ENCODE peak calls at places on chromosomes 5 and 9, in four cellular contexts. One of them, this sample, is unnamed.

GRCh38 chr5:134458676-134459403 is 47.2 kb upstream of the CDKN2AIPNL start:
- DNase-seq in adipocyte: no peak
- DNase-seq in nephron progenitor cell: no peak
- DNase-seq in T-cell: no peak
- DNase-seq in this sample: no peak

GRCh38 chr9:35335164-35335563 is 154.7 kb upstream of the RUSC2 start:
- DNase-seq in adipocyte: peak
- DNase-seq in nephron progenitor cell: no peak
- DNase-seq in T-cell: no peak
- DNase-seq in this sample: peak

GRCh38 chr5:120052916-120053828 is 410.9 kb upstream of the PRR16 start:
- DNase-seq in adipocyte: no peak
- DNase-seq in nephron progenitor cell: no peak
- DNase-seq in T-cell: no peak
- DNase-seq in this sample: no peak

GRCh38 chr5:30768061-30768460 is 425.4 kb upstream of the CDH6 start:
- DNase-seq in adipocyte: peak
- DNase-seq in nephron progenitor cell: no peak
- DNase-seq in T-cell: no peak
- DNase-seq in this sample: peak

GRCh38 chr5:82347213-82347947 is 69.2 kb upstream of the RPS23 start:
- DNase-seq in adipocyte: peak
- DNase-seq in nephron progenitor cell: peak
- DNase-seq in T-cell: no peak
- DNase-seq in this sample: peak

GRCh38 chr5:149486726-149487635 is 64.3 kb downstream of the CSNK1A1 start:
- DNase-seq in adipocyte: peak
- DNase-seq in nephron progenitor cell: no peak
- DNase-seq in T-cell: no peak
- DNase-seq in this sample: peak

GRCh38 chr5:14108170-14108996 is 34.8 kb upstream of the TRIO start:
- DNase-seq in adipocyte: peak
- DNase-seq in nephron progenitor cell: peak
- DNase-seq in T-cell: peak
- DNase-seq in this sample: peak

GRCh38 chr9:124180557-124180956 is 77.2 kb upstream of the NEK6 start:
- DNase-seq in adipocyte: peak
- DNase-seq in nephron progenitor cell: no peak
- DNase-seq in T-cell: no peak
- DNase-seq in this sample: peak

GRCh38 chr9:94907246-94907936 is 180.9 kb downstream of the AOPEP start:
- DNase-seq in adipocyte: no peak
- DNase-seq in nephron progenitor cell: no peak
- DNase-seq in T-cell: no peak
- DNase-seq in this sample: no peak

GRCh38 chr5:172692981-172693380 is 51.9 kb downstream of the NEURL1B start:
- DNase-seq in adipocyte: peak
- DNase-seq in nephron progenitor cell: no peak
- DNase-seq in T-cell: no peak
- DNase-seq in this sample: peak

GRCh38 chr5:75053286-75054109 is 1.1 kb upstream of the GCNT4 start:
- DNase-seq in adipocyte: peak
- DNase-seq in nephron progenitor cell: peak
- DNase-seq in T-cell: peak
- DNase-seq in this sample: peak

GRCh38 chr5:37900692-37901091 is 60.9 kb upstream of the GDNF start:
- DNase-seq in adipocyte: peak
- DNase-seq in nephron progenitor cell: no peak
- DNase-seq in T-cell: no peak
- DNase-seq in this sample: peak

GRCh38 chr5:45695680-45696093 is 493 bp downstream of the HCN1 start:
- DNase-seq in adipocyte: no peak
- DNase-seq in nephron progenitor cell: no peak
- DNase-seq in T-cell: no peak
- DNase-seq in this sample: no peak

GRCh38 chr5:140358738-140359310 is 1.2 kb upstream of the SLC4A9 start:
- DNase-seq in adipocyte: peak
- DNase-seq in nephron progenitor cell: peak
- DNase-seq in T-cell: no peak
- DNase-seq in this sample: peak

GRCh38 chr5:505946-506555 is 18.2 kb downstream of the SLC9A3 start:
- DNase-seq in adipocyte: no peak
- DNase-seq in nephron progenitor cell: no peak
- DNase-seq in T-cell: no peak
- DNase-seq in this sample: no peak

GRCh38 chr5:95664204-95664786 is 17.7 kb downstream of the RFESD start:
- DNase-seq in adipocyte: peak
- DNase-seq in nephron progenitor cell: peak
- DNase-seq in T-cell: peak
- DNase-seq in this sample: peak

GRCh38 chr9:14238518-14238917 is 75.4 kb downstream of the NFIB start:
- DNase-seq in adipocyte: peak
- DNase-seq in nephron progenitor cell: no peak
- DNase-seq in T-cell: no peak
- DNase-seq in this sample: no peak

GRCh38 chr5:1637639-1638481 is 114.1 kb upstream of the LPCAT1 start:
- DNase-seq in adipocyte: no peak
- DNase-seq in nephron progenitor cell: no peak
- DNase-seq in T-cell: no peak
- DNase-seq in this sample: no peak

GRCh38 chr9:93452710-93453046 is 703 bp downstream of the FAM120AOS start:
- DNase-seq in adipocyte: peak
- DNase-seq in nephron progenitor cell: peak
- DNase-seq in T-cell: no peak
- DNase-seq in this sample: no peak

GRCh38 chr9:105973811-105974407 is 279.6 kb downstream of the TMEM38B start:
- DNase-seq in adipocyte: peak
- DNase-seq in nephron progenitor cell: no peak
- DNase-seq in T-cell: no peak
- DNase-seq in this sample: peak

GRCh38 chr9:6827370-6827949 is 69.7 kb downstream of the KDM4C start:
- DNase-seq in adipocyte: peak
- DNase-seq in nephron progenitor cell: peak
- DNase-seq in T-cell: peak
- DNase-seq in this sample: peak

GRCh38 chr5:93006915-93007314 is 574.1 kb downstream of the NR2F1-AS1 start:
- DNase-seq in adipocyte: no peak
- DNase-seq in nephron progenitor cell: no peak
- DNase-seq in T-cell: no peak
- DNase-seq in this sample: no peak

GRCh38 chr5:65329266-65329665 is 152.5 kb downstream of the ADAMTS6 start:
- DNase-seq in adipocyte: peak
- DNase-seq in nephron progenitor cell: no peak
- DNase-seq in T-cell: no peak
- DNase-seq in this sample: peak

GRCh38 chr5:130773813-130774212 is 391.2 kb downstream of the HINT1 start:
- DNase-seq in adipocyte: no peak
- DNase-seq in nephron progenitor cell: no peak
- DNase-seq in T-cell: no peak
- DNase-seq in this sample: no peak

GRCh38 chr5:157710887-157711286 is 20.3 kb upstream of the THG1L start:
- DNase-seq in adipocyte: peak
- DNase-seq in nephron progenitor cell: no peak
- DNase-seq in T-cell: no peak
- DNase-seq in this sample: peak

GRCh38 chr5:91283899-91284298 is 99.2 kb downstream of the ARRDC3 start:
- DNase-seq in adipocyte: peak
- DNase-seq in nephron progenitor cell: no peak
- DNase-seq in T-cell: no peak
- DNase-seq in this sample: peak

GRCh38 chr9:137825324-137825991 is 52.1 kb upstream of the CACNA1B start:
- DNase-seq in adipocyte: no peak
- DNase-seq in nephron progenitor cell: no peak
- DNase-seq in T-cell: no peak
- DNase-seq in this sample: no peak

GRCh38 chr9:34171753-34172535 is 6.9 kb upstream of the UBAP1 start:
- DNase-seq in adipocyte: no peak
- DNase-seq in nephron progenitor cell: no peak
- DNase-seq in T-cell: peak
- DNase-seq in this sample: no peak

GRCh38 chr5:56688402-56688801 is 126.9 kb upstream of the MAP3K1 start:
- DNase-seq in adipocyte: no peak
- DNase-seq in nephron progenitor cell: no peak
- DNase-seq in T-cell: no peak
- DNase-seq in this sample: no peak

GRCh38 chr5:80697100-80697499 is 42.3 kb upstream of the DHFR start:
- DNase-seq in adipocyte: no peak
- DNase-seq in nephron progenitor cell: no peak
- DNase-seq in T-cell: no peak
- DNase-seq in this sample: no peak

GRCh38 chr9:70421020-70421271 is 6.5 kb upstream of the KLF9 start:
- DNase-seq in adipocyte: no peak
- DNase-seq in nephron progenitor cell: no peak
- DNase-seq in T-cell: no peak
- DNase-seq in this sample: no peak

GRCh38 chr5:75536694-75537360 is 25.1 kb downstream of the POLK start:
- DNase-seq in adipocyte: no peak
- DNase-seq in nephron progenitor cell: peak
- DNase-seq in T-cell: no peak
- DNase-seq in this sample: peak

GRCh38 chr5:139847091-139847490 is 51.5 kb downstream of the PSD2 start:
- DNase-seq in adipocyte: no peak
- DNase-seq in nephron progenitor cell: no peak
- DNase-seq in T-cell: no peak
- DNase-seq in this sample: no peak

GRCh38 chr9:129482521-129483466 is 138.1 kb downstream of the C9orf50 start:
- DNase-seq in adipocyte: peak
- DNase-seq in nephron progenitor cell: peak
- DNase-seq in T-cell: no peak
- DNase-seq in this sample: peak

GRCh38 chr9:131984564-131984963 is 95.1 kb downstream of the MED27 start:
- DNase-seq in adipocyte: no peak
- DNase-seq in nephron progenitor cell: no peak
- DNase-seq in T-cell: no peak
- DNase-seq in this sample: no peak

GRCh38 chr9:17839744-17840143 is 260.9 kb downstream of the SH3GL2 start:
- DNase-seq in adipocyte: no peak
- DNase-seq in nephron progenitor cell: no peak
- DNase-seq in T-cell: no peak
- DNase-seq in this sample: no peak